ENCODE peak calls at places on chromosome 1, in six cellular contexts. One of them, this sample, is unnamed.

GRCh38 chr1:9717193-9718005 is 65.9 kb downstream of the PIK3CD start:
- DNase-seq in Karpas-422: peak; percentile 77
- DNase-seq in aorta: peak; percentile 88
- DNase-seq in stimulated activated CD8-positive, alpha-beta memory T cell treated with anti-CD3 and anti-CD28 coated beads, Interleukin-2, amount 100 ng/mL, for 1 hour: peak; percentile 77
- DNase-seq in Ammon's horn: peak; percentile 55
- DNase-seq in mesenchymal stem cell: no peak
- DNase-seq in this sample: peak; percentile 91

GRCh38 chr1:162732566-162733335 is 57.8 kb upstream of the HSD17B7 start:
- DNase-seq in Ammon's horn: peak; percentile 45
- DNase-seq in Karpas-422: no peak
- DNase-seq in aorta: peak; percentile 65
- DNase-seq in stimulated activated CD8-positive, alpha-beta memory T cell treated with anti-CD3 and anti-CD28 coated beads, Interleukin-2, amount 100 ng/mL, for 1 hour: no peak
- DNase-seq in mesenchymal stem cell: peak; percentile 27
- DNase-seq in this sample: no peak

GRCh38 chr1:171985639-171986038 is 144.3 kb downstream of the DNM3 start:
- DNase-seq in Ammon's horn: peak; percentile 39
- DNase-seq in Karpas-422: peak; percentile 59
- DNase-seq in mesenchymal stem cell: peak; percentile 33
- DNase-seq in stimulated activated CD8-positive, alpha-beta memory T cell treated with anti-CD3 and anti-CD28 coated beads, Interleukin-2, amount 100 ng/mL, for 1 hour: no peak
- DNase-seq in aorta: no peak
- DNase-seq in this sample: no peak

GRCh38 chr1:56966698-56966999 is 834 bp upstream of the C8B start:
- DNase-seq in mesenchymal stem cell: no peak
- DNase-seq in Ammon's horn: no peak
- DNase-seq in stimulated activated CD8-positive, alpha-beta memory T cell treated with anti-CD3 and anti-CD28 coated beads, Interleukin-2, amount 100 ng/mL, for 1 hour: no peak
- DNase-seq in Karpas-422: no peak
- DNase-seq in aorta: no peak
- DNase-seq in this sample: no peak

GRCh38 chr1:223482766-223483165 is 89.6 kb downstream of the CCDC185 start:
- DNase-seq in Karpas-422: no peak
- DNase-seq in mesenchymal stem cell: no peak
- DNase-seq in Ammon's horn: no peak
- DNase-seq in aorta: no peak
- DNase-seq in stimulated activated CD8-positive, alpha-beta memory T cell treated with anti-CD3 and anti-CD28 coated beads, Interleukin-2, amount 100 ng/mL, for 1 hour: no peak
- DNase-seq in this sample: peak; percentile 26

GRCh38 chr1:216314369-216315095 is 108.7 kb downstream of the USH2A start:
- DNase-seq in aorta: no peak
- DNase-seq in stimulated activated CD8-positive, alpha-beta memory T cell treated with anti-CD3 and anti-CD28 coated beads, Interleukin-2, amount 100 ng/mL, for 1 hour: no peak
- DNase-seq in mesenchymal stem cell: no peak
- DNase-seq in Ammon's horn: no peak
- DNase-seq in Karpas-422: no peak
- DNase-seq in this sample: no peak

GRCh38 chr1:70487910-70488665 is 77.0 kb downstream of the CTH start:
- DNase-seq in Ammon's horn: peak; percentile 61
- DNase-seq in aorta: no peak
- DNase-seq in mesenchymal stem cell: peak; percentile 53
- DNase-seq in stimulated activated CD8-positive, alpha-beta memory T cell treated with anti-CD3 and anti-CD28 coated beads, Interleukin-2, amount 100 ng/mL, for 1 hour: no peak
- DNase-seq in Karpas-422: peak; percentile 85
- DNase-seq in this sample: peak; percentile 19

GRCh38 chr1:186155594-186155993 is 219.5 kb downstream of the TPR start:
- DNase-seq in aorta: no peak
- DNase-seq in mesenchymal stem cell: peak; percentile 72
- DNase-seq in Ammon's horn: peak; percentile 37
- DNase-seq in Karpas-422: peak; percentile 68
- DNase-seq in stimulated activated CD8-positive, alpha-beta memory T cell treated with anti-CD3 and anti-CD28 coated beads, Interleukin-2, amount 100 ng/mL, for 1 hour: no peak
- DNase-seq in this sample: peak; percentile 64

GRCh38 chr1:2290595-2291510 is 62.7 kb downstream of the SKI start:
- DNase-seq in aorta: peak; percentile 95
- DNase-seq in Ammon's horn: peak; percentile 86
- DNase-seq in stimulated activated CD8-positive, alpha-beta memory T cell treated with anti-CD3 and anti-CD28 coated beads, Interleukin-2, amount 100 ng/mL, for 1 hour: peak; percentile 66
- DNase-seq in mesenchymal stem cell: peak; percentile 83
- DNase-seq in Karpas-422: peak; percentile 83
- DNase-seq in this sample: peak; percentile 100

GRCh38 chr1:201123866-201124265 is 3.1 kb downstream of the ASCL5 start:
- DNase-seq in mesenchymal stem cell: no peak
- DNase-seq in Ammon's horn: no peak
- DNase-seq in aorta: no peak
- DNase-seq in Karpas-422: no peak
- DNase-seq in stimulated activated CD8-positive, alpha-beta memory T cell treated with anti-CD3 and anti-CD28 coated beads, Interleukin-2, amount 100 ng/mL, for 1 hour: no peak
- DNase-seq in this sample: no peak

This sample was measured in MV-4-11.